ENCODE peak calls at places on chromosomes 13 and 19, in six cellular contexts. I, A, J, R, D and E are unnamed samples.

GRCh38 chr19:33273065-33273736 is 29.1 kb downstream of the CEBPA start:
- DNase-seq in I (no peak), A (no peak), J (no peak), R (no peak), D (no peak), E (no peak)

GRCh38 chr19:13881692-13882418 is 4.9 kb downstream of the NANOS3 start:
- DNase-seq in I (peak; percentile 46), A (peak; percentile 63), J (peak; percentile 57), R (peak; percentile 44), D (no peak), E (no peak)

GRCh38 chr19:32397736-32398135 is 7.8 kb upstream of the DPY19L3 start:
- DNase-seq in I (no peak), A (no peak), J (no peak), R (no peak), D (peak; percentile 75), E (no peak)

GRCh38 chr13:109700176-109700575 is 86.2 kb downstream of the IRS2 start:
- DNase-seq in I (peak; percentile 29), A (peak; percentile 91), J (peak; percentile 70), R (peak; percentile 78), D (peak; percentile 83), E (no peak)

GRCh38 chr13:113192902-113193301 is 15.6 kb downstream of the PCID2 start:
- DNase-seq in I (no peak), A (no peak), J (no peak), R (no peak), D (peak; percentile 26), E (no peak)

GRCh38 chr19:926595-927043 is 784 bp downstream of the ARID3A start:
- DNase-seq in I (no peak), A (peak; percentile 77), J (no peak), R (peak; percentile 61), D (peak; percentile 28), E (no peak)

GRCh38 chr19:17001603-17002183 is 24.9 kb downstream of the CPAMD8 start:
- DNase-seq in I (no peak), A (no peak), J (no peak), R (peak; percentile 20), D (no peak), E (no peak)

GRCh38 chr13:20738616-20739015 is 35.1 kb downstream of the IL17D start:
- DNase-seq in I (no peak), A (no peak), J (no peak), R (no peak), D (no peak), E (no peak)

GRCh38 chr19:661427-662196 is 1.4 kb downstream of the RNF126 start:
- DNase-seq in I (no peak), A (peak; percentile 71), J (no peak), R (no peak), D (no peak), E (no peak)

GRCh38 chr13:34156841-34157365 is 339.0 kb downstream of the RFC3 start:
- DNase-seq in I (peak; percentile 16), A (peak; percentile 80), J (peak; percentile 20), R (peak; percentile 18), D (peak; percentile 94), E (peak; percentile 61)

GRCh38 chr19:18620311-18620710 is 7.6 kb downstream of the TMEM59L start:
- DNase-seq in I (no peak), A (no peak), J (no peak), R (no peak), D (no peak), E (no peak)

GRCh38 chr19:49425922-49426592 is 869 bp downstream of the GFY start:
- DNase-seq in I (no peak), A (no peak), J (no peak), R (no peak), D (no peak), E (no peak)
- H3K4me3 ChIP-seq in I (no peak overlapping the region), A (no peak overlapping the region), J (no peak overlapping the region), R (no peak overlapping the region), D (no peak overlapping the region), E (no peak overlapping the region)

GRCh38 chr19:12555456-12555930 is 4.2 kb upstream of the ZNF564 start:
- DNase-seq in I (no peak), A (peak; percentile 9), J (no peak), R (no peak), D (no peak), E (no peak)
- TF ChIP-seq CTCF in I (no peak), A (no peak), J (no peak), R (no peak), D (peak; percentile 4), E (no peak)

GRCh38 chr19:5950744-5951143 is 27.2 kb downstream of the RANBP3 start:
- DNase-seq in I (no peak), A (no peak), J (no peak), R (no peak), D (no peak), E (no peak)
- H3K4me3 ChIP-seq in I (no peak overlapping the region), A (no peak overlapping the region), J (no peak overlapping the region), R (no peak overlapping the region), D (no peak overlapping the region), E (no peak overlapping the region)

DNA sequence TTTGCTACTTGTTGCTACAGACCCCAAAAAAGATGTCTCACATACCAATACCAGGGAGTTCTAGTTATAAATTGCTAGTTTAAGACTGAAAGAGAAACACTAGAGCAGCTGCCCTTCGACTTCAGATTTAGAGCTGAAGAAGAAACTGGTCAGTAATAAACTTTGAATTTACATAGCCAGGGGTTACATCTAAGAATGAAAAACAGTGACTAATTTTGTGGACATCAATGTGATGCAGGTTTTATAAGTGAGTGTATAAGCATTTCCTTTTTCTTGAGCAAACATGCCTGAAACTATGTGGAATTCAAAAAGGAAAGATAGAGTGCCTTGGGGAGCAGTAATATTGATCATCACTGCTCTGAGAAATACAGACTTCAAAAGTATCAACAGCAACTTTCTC is 724.9 kb upstream of the MIR17HG start:
- DNase-seq in I (no peak), A (no peak), J (no peak), R (no peak), D (no peak), E (no peak)
- TF ChIP-seq CTCF in I (no peak), A (no peak), J (no peak), R (no peak), D (no peak), E (no peak)